ENCODE peak calls at places on chromosomes 7 and 10, in five cellular contexts. J is activated naive CD4-positive, alpha-beta T cell treated with Interleukin-2 at 50 U/mL for 16 hours; Q is AG09309; T is AG08395; M is activated CD8-positive, alpha-beta memory T cell treated with anti-CD3 and anti-CD28 coated beads for 24 hours. B is an unnamed sample.
A peak's percentile ranks its signal among the peaks of the same experiment; 100 is the strongest.

GRCh38 chr7:92137531-92137930 is 3.3 kb upstream of the CYP51A1 start:
- DNase-seq in T (no peak), J (no peak), M (no peak), Q (no peak), B (no peak)

GRCh38 chr7:96045181-96045580 is 272.8 kb downstream of the DYNC1I1 start:
- DNase-seq in M (no peak), Q (no peak), T (no peak), J (no peak), B (no peak)

GRCh38 chr7:133846203-133846945 is 280.8 kb upstream of the LRGUK start:
- DNase-seq in M (no peak), J (no peak), T (no peak), Q (no peak), B (no peak)

GRCh38 chr10:36465604-36466379 is 659.6 kb upstream of the ANKRD30A start:
- DNase-seq in Q (no peak), M (no peak), T (no peak), J (no peak), B (no peak)

GRCh38 chr7:47361746-47362215 is 220.1 kb downstream of the TNS3 start:
- DNase-seq in J (no peak), T (peak; percentile 71), M (peak; percentile 62), Q (peak; percentile 77), B (no peak)

GRCh38 chr10:22335204-22335956 is 9.9 kb upstream of the SPAG6 start:
- DNase-seq in T (peak; percentile 66), J (peak; percentile 73), Q (no peak), M (peak; percentile 83), B (no peak)

GRCh38 chr7:28658392-28658791 is 246.1 kb downstream of the CREB5 start:
- DNase-seq in J (no peak), Q (no peak), M (no peak), T (no peak), B (no peak)

GRCh38 chr10:75764974-75765551 is 333.6 kb downstream of the LRMDA start:
- DNase-seq in M (no peak), Q (no peak), T (no peak), J (no peak), B (no peak)

GRCh38 chr10:92074126-92074887 is 150.7 kb downstream of the BTAF1 start:
- DNase-seq in T (peak; percentile 14), Q (no peak), M (no peak), J (no peak), B (no peak)

GRCh38 chr7:93799750-93800357 is 90.7 kb downstream of the TFPI2 start:
- DNase-seq in J (no peak), M (no peak), Q (no peak), T (peak; percentile 30), B (no peak)

GRCh38 chr7:128734777-128735342 is 4.3 kb upstream of the CALU start:
- DNase-seq in M (no peak), J (no peak), T (no peak), Q (no peak), B (no peak)

GRCh38 chr10:48625013-48625412 is 20.1 kb upstream of the ARHGAP22 start:
- DNase-seq in M (no peak), Q (no peak), J (no peak), T (peak; percentile 34), B (no peak)

GRCh38 chr7:22356855-22357310 is at the start of gene RAPGEF5:
- DNase-seq in Q (no peak), J (no peak), T (peak; percentile 10), M (no peak), B (no peak)

GRCh38 chr7:149489391-149490024 is 8.1 kb downstream of the ZNF746 start:
- DNase-seq in Q (no peak), T (no peak), M (no peak), J (no peak), B (no peak)

GRCh38 chr7:127392566-127393369 is at the start of gene ZNF800:
- DNase-seq in T (peak; percentile 97), M (peak; percentile 94), Q (peak; percentile 52), J (peak; percentile 90), B (peak; percentile 92)